ENCODE peak calls at places on chromosomes 13 and 19, in six cellular contexts. T, P, O, Y, B and K are unnamed samples.
A peak's percentile ranks its signal among the peaks of the same experiment; 100 is the strongest.

GRCh38 chr19:38194061-38194701 is 29.8 kb downstream of the DPF1 start:
- DNase-seq in T (no peak), P (no peak), O (no peak), Y (no peak), B (peak; percentile 54), K (no peak)

GRCh38 chr13:105346141-105346766 is 1189.2 kb downstream of the EFNB2 start:
- DNase-seq in T (no peak), P (no peak), O (no peak), Y (no peak), B (peak; percentile 69), K (no peak)

GRCh38 chr13:30872685-30873443 is 33.2 kb upstream of the MEDAG start:
- DNase-seq in T (no peak), P (peak; percentile 55), O (no peak), Y (peak; percentile 87), B (peak; percentile 35), K (no peak)

GRCh38 chr13:67769063-67769986 is 539.2 kb upstream of the PCDH9 start:
- DNase-seq in T (no peak), P (no peak), O (no peak), Y (no peak), B (no peak), K (no peak)

GRCh38 chr13:93977986-93978385 is 501.5 kb downstream of the DCT start:
- DNase-seq in T (no peak), P (no peak), O (no peak), Y (no peak), B (no peak), K (no peak)

GRCh38 chr19:988510-988909 is 4.4 kb downstream of the WDR18 start:
- DNase-seq in T (no peak), P (no peak), O (no peak), Y (no peak), B (no peak), K (no peak)

GRCh38 chr13:100490692-100491091 is 97.9 kb downstream of the GGACT start:
- DNase-seq in T (no peak), P (no peak), O (no peak), Y (no peak), B (no peak), K (no peak)

GRCh38 chr13:112177459-112177858 is 110.5 kb downstream of the SOX1 start:
- DNase-seq in T (no peak), P (no peak), O (no peak), Y (no peak), B (no peak), K (no peak)

GRCh38 chr19:11142528-11143171 is 12.9 kb downstream of the SPC24 start:
- DNase-seq in T (no peak), P (peak; percentile 96), O (peak; percentile 76), Y (peak; percentile 98), B (peak; percentile 88), K (peak; percentile 59)

GRCh38 chr19:13959141-13959961 is 7.0 kb downstream of the DCAF15 start:
- DNase-seq in T (no peak), P (no peak), O (no peak), Y (no peak), B (no peak), K (no peak)

GRCh38 chr13:95536629-95537241 is 15.8 kb upstream of the CLDN10 start:
- DNase-seq in T (no peak), P (no peak), O (no peak), Y (no peak), B (peak; percentile 12), K (no peak)

GRCh38 chr13:114124921-114125320 is 7.5 kb downstream of the RASA3 start:
- DNase-seq in T (peak; percentile 75), P (no peak), O (no peak), Y (no peak), B (peak; percentile 79), K (no peak)

GRCh38 chr13:97911311-97912138 is 42.0 kb upstream of the IPO5 start:
- DNase-seq in T (no peak), P (no peak), O (no peak), Y (no peak), B (peak; percentile 29), K (no peak)

GRCh38 chr19:43735957-43736356 is 18.8 kb downstream of the SMG9 start:
- DNase-seq in T (no peak), P (no peak), O (no peak), Y (no peak), B (no peak), K (no peak)

GRCh38 chr13:41644742-41645141 is 187.4 kb downstream of the RGCC start:
- DNase-seq in T (no peak), P (no peak), O (no peak), Y (no peak), B (no peak), K (no peak)

GRCh38 chr13:95185851-95186250 is 115.4 kb downstream of the ABCC4 start:
- DNase-seq in T (peak; percentile 65), P (no peak), O (no peak), Y (no peak), B (no peak), K (no peak)

GRCh38 chr13:35957174-35957867 is 173.9 kb downstream of the DCLK1 start:
- DNase-seq in T (no peak), P (no peak), O (no peak), Y (no peak), B (peak; percentile 23), K (no peak)

GRCh38 chr19:41296323-41296935 is 13.5 kb upstream of the CCDC97 start:
- DNase-seq in T (no peak), P (no peak), O (no peak), Y (no peak), B (peak; percentile 91), K (no peak)

GRCh38 chr19:29671393-29672076 is 6.3 kb downstream of the PLEKHF1 start:
- DNase-seq in T (peak; percentile 91), P (peak; percentile 43), O (no peak), Y (no peak), B (peak; percentile 82), K (no peak)

GRCh38 chr19:50500753-50501151 is 10.2 kb downstream of the JOSD2 start:
- DNase-seq in T (no peak), P (no peak), O (no peak), Y (no peak), B (no peak), K (no peak)

DNA sequence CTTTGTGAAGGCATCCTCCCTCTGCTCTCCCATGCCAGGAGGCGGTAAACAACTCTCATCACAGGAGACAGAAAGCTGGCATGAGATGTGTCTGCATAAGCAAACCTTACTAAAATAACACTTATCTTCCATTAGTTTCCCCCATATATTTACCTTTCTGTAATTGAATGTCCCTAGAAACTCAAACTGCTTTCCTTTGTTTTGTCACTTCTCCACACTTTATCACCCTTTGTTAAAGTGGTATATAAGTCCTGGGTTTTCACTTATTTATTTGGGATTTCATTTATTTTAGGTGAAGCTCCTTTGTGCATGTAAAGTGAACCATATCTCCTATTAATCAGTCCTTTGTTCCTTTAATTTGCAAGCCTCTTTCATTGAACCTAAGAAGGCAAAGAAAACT is 68.4 kb downstream of the LACC1 start:
- DNase-seq in T (no peak), P (no peak), O (no peak), Y (no peak), B (no peak), K (no peak)
- TF ChIP-seq CTCF in T (no peak), P (no peak), O (no peak), Y (no peak), B (no peak), K (no peak)

DNA sequence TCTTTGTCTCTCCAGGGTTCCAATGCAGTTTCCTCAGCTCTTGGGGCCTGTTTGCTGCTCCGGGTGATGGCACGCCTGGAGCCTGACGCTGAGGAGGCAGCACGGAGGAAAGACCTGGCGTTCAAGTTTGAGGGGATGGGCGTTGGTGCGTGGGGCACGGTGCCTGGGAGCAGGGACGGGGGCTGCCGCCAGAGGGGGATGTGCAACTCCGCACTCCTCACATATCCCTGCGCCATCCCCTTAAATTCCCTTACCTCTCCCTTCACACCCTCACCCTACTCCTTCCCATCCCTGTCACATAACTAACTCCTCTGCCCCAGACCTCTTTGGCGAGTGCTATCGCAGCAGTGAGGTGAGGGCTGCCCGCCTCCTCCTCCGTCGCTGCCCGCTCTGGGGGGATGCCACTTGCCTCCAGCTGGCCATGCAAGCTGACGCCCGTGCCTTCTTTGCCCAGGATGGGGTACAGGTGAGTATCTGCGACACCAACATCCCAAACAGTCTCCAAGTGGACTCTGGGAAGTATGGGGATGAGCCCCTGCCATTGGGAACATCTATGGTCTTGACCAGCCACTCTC is 31.1 kb downstream of the TRPM4 start:
- DNase-seq in T (no peak), P (no peak), O (no peak), Y (no peak), B (no peak), K (no peak)
- TF ChIP-seq CTCF in T (no peak), P (no peak), O (no peak), Y (no peak), B (no peak), K (no peak)

GRCh38 chr19:46785054-46785979 is 3.1 kb downstream of the SLC1A5 start:
- DNase-seq in T (no peak), P (no peak), O (no peak), Y (no peak), B (no peak), K (no peak)

GRCh38 chr19:46785980-46786235 is 2.5 kb downstream of the SLC1A5 start:
- DNase-seq in T (no peak), P (no peak), O (no peak), Y (no peak), B (no peak), K (no peak)

GRCh38 chr19:46783670-46784069 is 4.7 kb downstream of the SLC1A5 start:
- DNase-seq in T (no peak), P (no peak), O (no peak), Y (no peak), B (no peak), K (no peak)

GRCh38 chr19:46782355-46783019 is 5.9 kb downstream of the SLC1A5 start:
- DNase-seq in T (no peak), P (no peak), O (no peak), Y (no peak), B (no peak), K (no peak)

DNA sequence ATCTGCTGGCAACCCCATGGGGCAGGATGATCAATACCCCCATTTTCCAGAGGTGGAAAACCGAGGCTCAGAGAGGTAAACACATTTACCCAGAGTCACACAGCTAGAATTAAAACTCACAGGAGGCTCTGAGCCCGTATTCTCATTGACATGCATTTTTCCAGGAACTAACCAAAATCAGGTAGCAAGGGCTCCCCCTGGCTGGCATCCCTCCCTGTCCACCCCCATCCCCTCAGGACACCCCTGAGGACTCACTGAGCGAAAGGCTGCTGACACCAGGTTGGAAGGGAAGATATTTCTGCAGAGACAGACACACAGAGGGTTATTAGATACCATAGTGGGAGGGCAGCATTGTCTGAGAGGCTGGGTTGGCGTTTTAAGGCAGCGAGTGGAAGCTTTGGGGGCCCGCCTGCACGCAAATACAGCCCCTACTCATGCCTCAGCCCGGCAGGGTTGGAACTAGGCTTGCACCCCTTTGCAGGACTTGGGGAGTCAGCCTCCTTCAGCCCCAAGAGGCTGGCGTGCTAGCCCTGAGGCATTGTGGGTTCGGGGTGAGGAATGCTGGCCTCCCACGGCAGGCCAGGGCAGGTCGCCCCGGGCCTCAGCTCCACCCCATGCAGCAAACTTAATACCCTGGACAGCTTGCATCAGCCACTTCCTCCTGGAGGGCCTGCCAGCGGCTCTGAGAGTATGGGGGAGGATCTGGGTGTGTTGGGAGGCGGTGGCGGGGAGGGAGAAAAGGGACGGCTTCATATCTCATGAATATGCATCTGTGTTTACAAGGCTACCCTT is 3.9 kb downstream of the SLC1A5 start:
- DNase-seq in T (peak; percentile 63), P (peak; percentile 60), O (peak; percentile 95), Y (peak; percentile 83), B (peak; percentile 95), K (peak; percentile 78)
- TF ChIP-seq CTCF in T (peak; percentile 16), P (no peak), O (peak; percentile 55), Y (no peak), B (peak; percentile 33), K (peak; percentile 45)

DNA sequence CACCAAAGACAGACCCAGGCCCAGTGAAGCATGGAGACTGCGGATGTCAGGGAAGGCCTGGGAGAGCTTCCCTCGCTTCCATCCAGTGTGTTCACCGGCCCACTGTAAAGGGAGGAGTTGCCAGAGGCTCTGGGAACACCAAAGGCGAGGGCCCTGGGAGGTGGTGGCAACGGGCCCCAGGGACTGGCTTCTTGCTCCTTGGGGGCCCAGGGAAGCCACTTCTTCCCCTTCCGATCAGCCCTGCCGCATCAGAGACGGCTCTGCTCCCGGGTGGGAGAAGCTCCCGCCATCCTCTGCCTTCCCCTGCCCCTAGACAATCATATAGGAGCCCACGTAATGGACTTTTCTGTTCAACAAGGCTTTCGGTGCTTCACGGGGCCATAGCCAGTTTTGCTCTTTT is 83.4 kb upstream of the GPR183 start:
- DNase-seq in T (no peak), P (no peak), O (peak; percentile 25), Y (no peak), B (no peak), K (no peak)
- TF ChIP-seq CTCF in T (no peak), P (no peak), O (no peak), Y (no peak), B (no peak), K (no peak)